ENCODE peak calls at places on chromosomes 1 and 21, in eight cellular contexts. One of them, this sample, is unnamed.
A peak's percentile ranks its signal among the peaks of the same experiment; 100 is the strongest.

GRCh38 chr1:229280037-229280828 is 9.3 kb downstream of the RAB4A start:
- DNase-seq in nephron progenitor cell: no peak
- DNase-seq in mammary epithelial cell: no peak
- DNase-seq in Caco-2: no peak
- DNase-seq in lung: no peak
- DNase-seq in fibroblast of lung: no peak
- DNase-seq in cardiac fibroblast: no peak
- DNase-seq in astrocyte of the cerebellum: no peak
- DNase-seq in this sample: no peak

GRCh38 chr1:181179980-181180964 is 91.8 kb downstream of the IER5 start:
- DNase-seq in Caco-2: no peak
- DNase-seq in lung: no peak
- DNase-seq in fibroblast of lung: peak; percentile 72
- DNase-seq in astrocyte of the cerebellum: no peak
- DNase-seq in nephron progenitor cell: peak; percentile 28
- DNase-seq in cardiac fibroblast: peak; percentile 71
- DNase-seq in mammary epithelial cell: peak; percentile 61
- DNase-seq in this sample: peak; percentile 37

GRCh38 chr1:117591248-117591647 is 14.6 kb upstream of the TENT5C start:
- DNase-seq in nephron progenitor cell: no peak
- DNase-seq in mammary epithelial cell: no peak
- DNase-seq in astrocyte of the cerebellum: no peak
- DNase-seq in fibroblast of lung: no peak
- DNase-seq in lung: peak; percentile 62
- DNase-seq in Caco-2: no peak
- DNase-seq in cardiac fibroblast: no peak
- DNase-seq in this sample: no peak

GRCh38 chr21:45392206-45392971 is 12.6 kb upstream of the COL18A1 start:
- DNase-seq in mammary epithelial cell: no peak
- DNase-seq in fibroblast of lung: no peak
- DNase-seq in nephron progenitor cell: no peak
- DNase-seq in lung: no peak
- DNase-seq in Caco-2: no peak
- DNase-seq in astrocyte of the cerebellum: no peak
- DNase-seq in cardiac fibroblast: no peak
- DNase-seq in this sample: no peak

GRCh38 chr1:211959221-211959620 is 76.1 kb downstream of the INTS7 start:
- DNase-seq in astrocyte of the cerebellum: no peak
- DNase-seq in lung: no peak
- DNase-seq in fibroblast of lung: no peak
- DNase-seq in mammary epithelial cell: no peak
- DNase-seq in cardiac fibroblast: no peak
- DNase-seq in Caco-2: no peak
- DNase-seq in nephron progenitor cell: no peak
- DNase-seq in this sample: no peak

GRCh38 chr1:65177457-65177856 is 29.5 kb downstream of the AK4 start:
- DNase-seq in nephron progenitor cell: no peak
- DNase-seq in fibroblast of lung: peak; percentile 90
- DNase-seq in Caco-2: no peak
- DNase-seq in mammary epithelial cell: peak; percentile 93
- DNase-seq in lung: no peak
- DNase-seq in astrocyte of the cerebellum: peak; percentile 42
- DNase-seq in cardiac fibroblast: peak; percentile 23
- DNase-seq in this sample: no peak

GRCh38 chr1:234645474-234645953 is 35.5 kb upstream of the IRF2BP2 start:
- DNase-seq in lung: no peak
- DNase-seq in nephron progenitor cell: no peak
- DNase-seq in mammary epithelial cell: no peak
- DNase-seq in astrocyte of the cerebellum: no peak
- DNase-seq in fibroblast of lung: no peak
- DNase-seq in cardiac fibroblast: peak; percentile 42
- DNase-seq in Caco-2: no peak
- DNase-seq in this sample: peak; percentile 69

GRCh38 chr1:165688046-165688445 is 10.3 kb downstream of the ALDH9A1 start:
- DNase-seq in mammary epithelial cell: no peak
- DNase-seq in nephron progenitor cell: no peak
- DNase-seq in lung: no peak
- DNase-seq in fibroblast of lung: no peak
- DNase-seq in Caco-2: no peak
- DNase-seq in cardiac fibroblast: no peak
- DNase-seq in astrocyte of the cerebellum: no peak
- DNase-seq in this sample: no peak

GRCh38 chr1:184514447-184514846 is 127.6 kb downstream of the C1orf21 start:
- DNase-seq in Caco-2: no peak
- DNase-seq in mammary epithelial cell: no peak
- DNase-seq in lung: no peak
- DNase-seq in fibroblast of lung: no peak
- DNase-seq in astrocyte of the cerebellum: no peak
- DNase-seq in nephron progenitor cell: no peak
- DNase-seq in cardiac fibroblast: no peak
- DNase-seq in this sample: no peak

GRCh38 chr1:206951318-206952105 is 5.2 kb upstream of the PIGR start:
- DNase-seq in nephron progenitor cell: no peak
- DNase-seq in astrocyte of the cerebellum: no peak
- DNase-seq in lung: no peak
- DNase-seq in fibroblast of lung: no peak
- DNase-seq in mammary epithelial cell: no peak
- DNase-seq in cardiac fibroblast: no peak
- DNase-seq in Caco-2: peak; percentile 64
- DNase-seq in this sample: no peak

GRCh38 chr1:6007318-6008083 is 15.3 kb upstream of the NPHP4 start:
- DNase-seq in Caco-2: no peak
- DNase-seq in astrocyte of the cerebellum: no peak
- DNase-seq in fibroblast of lung: peak; percentile 22
- DNase-seq in mammary epithelial cell: no peak
- DNase-seq in nephron progenitor cell: no peak
- DNase-seq in cardiac fibroblast: peak; percentile 64
- DNase-seq in lung: no peak
- DNase-seq in this sample: no peak

GRCh38 chr1:8721681-8722324 is 95.6 kb downstream of the RERE start:
- DNase-seq in fibroblast of lung: no peak
- DNase-seq in Caco-2: no peak
- DNase-seq in lung: no peak
- DNase-seq in mammary epithelial cell: no peak
- DNase-seq in nephron progenitor cell: no peak
- DNase-seq in cardiac fibroblast: no peak
- DNase-seq in astrocyte of the cerebellum: no peak
- DNase-seq in this sample: no peak

GRCh38 chr1:8716238-8716637 is 101.2 kb downstream of the RERE start:
- DNase-seq in lung: no peak
- DNase-seq in mammary epithelial cell: no peak
- DNase-seq in fibroblast of lung: no peak
- DNase-seq in Caco-2: no peak
- DNase-seq in astrocyte of the cerebellum: no peak
- DNase-seq in cardiac fibroblast: no peak
- DNase-seq in nephron progenitor cell: no peak
- DNase-seq in this sample: no peak

GRCh38 chr1:8717148-8717547 is 100.3 kb downstream of the RERE start:
- DNase-seq in fibroblast of lung: no peak
- DNase-seq in Caco-2: no peak
- DNase-seq in cardiac fibroblast: no peak
- DNase-seq in astrocyte of the cerebellum: no peak
- DNase-seq in lung: no peak
- DNase-seq in nephron progenitor cell: no peak
- DNase-seq in mammary epithelial cell: no peak
- DNase-seq in this sample: no peak

GRCh38 chr1:8720347-8720746 is 97.1 kb downstream of the RERE start:
- DNase-seq in Caco-2: no peak
- DNase-seq in astrocyte of the cerebellum: no peak
- DNase-seq in lung: no peak
- DNase-seq in fibroblast of lung: no peak
- DNase-seq in nephron progenitor cell: no peak
- DNase-seq in cardiac fibroblast: no peak
- DNase-seq in mammary epithelial cell: no peak
- DNase-seq in this sample: no peak

GRCh38 chr1:8718878-8719361 is 98.5 kb downstream of the RERE start:
- DNase-seq in nephron progenitor cell: no peak
- DNase-seq in lung: no peak
- DNase-seq in cardiac fibroblast: no peak
- DNase-seq in astrocyte of the cerebellum: no peak
- DNase-seq in mammary epithelial cell: no peak
- DNase-seq in Caco-2: no peak
- DNase-seq in fibroblast of lung: no peak
- DNase-seq in this sample: no peak
- TF ChIP-seq CTCF in nephron progenitor cell: no peak
- TF ChIP-seq CTCF in lung: no peak
- TF ChIP-seq CTCF in cardiac fibroblast: peak; percentile 29
- TF ChIP-seq CTCF in astrocyte of the cerebellum: peak; percentile 29
- TF ChIP-seq CTCF in mammary epithelial cell: peak; percentile 23
- TF ChIP-seq CTCF in Caco-2: peak; percentile 18
- TF ChIP-seq CTCF in fibroblast of lung: peak; percentile 37
- TF ChIP-seq CTCF in this sample: peak; percentile 33

DNA sequence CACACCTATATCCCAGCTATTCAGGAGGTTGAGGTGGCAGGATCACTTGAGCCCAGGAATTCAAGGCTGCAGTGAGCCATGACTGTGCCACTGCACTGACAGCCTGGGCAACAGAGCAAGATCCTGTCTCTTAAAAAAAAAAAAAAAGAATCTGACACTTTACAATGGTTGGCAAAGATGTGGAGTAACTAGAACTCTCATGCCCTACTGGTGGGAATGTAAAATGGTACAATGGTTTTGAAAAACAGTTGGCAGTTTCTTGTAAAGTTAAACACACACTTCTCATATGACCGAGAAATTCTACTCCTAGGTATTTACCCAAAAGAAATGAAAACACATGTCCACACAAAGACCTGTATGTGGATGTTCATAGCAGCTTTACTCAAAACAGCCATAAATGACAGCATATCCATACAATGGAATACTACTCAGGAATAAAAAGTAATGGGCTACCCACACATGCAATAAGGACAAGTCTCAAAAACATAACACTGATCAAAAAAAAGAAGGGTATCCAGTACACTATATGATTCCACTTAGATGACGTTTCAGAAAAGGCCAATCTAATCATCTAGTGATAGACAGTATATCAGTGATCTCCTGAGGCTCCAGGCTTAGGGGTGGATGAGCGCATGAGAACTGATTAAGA is 58.1 kb downstream of the HLCS start:
- DNase-seq in cardiac fibroblast: peak; percentile 21
- DNase-seq in fibroblast of lung: peak; percentile 27
- DNase-seq in astrocyte of the cerebellum: no peak
- DNase-seq in nephron progenitor cell: no peak
- DNase-seq in Caco-2: no peak
- DNase-seq in mammary epithelial cell: no peak
- DNase-seq in lung: no peak
- DNase-seq in this sample: no peak
- TF ChIP-seq CTCF in cardiac fibroblast: peak; percentile 16
- TF ChIP-seq CTCF in fibroblast of lung: peak; percentile 28
- TF ChIP-seq CTCF in astrocyte of the cerebellum: no peak
- TF ChIP-seq CTCF in nephron progenitor cell: no peak
- TF ChIP-seq CTCF in Caco-2: no peak
- TF ChIP-seq CTCF in mammary epithelial cell: peak; percentile 14
- TF ChIP-seq CTCF in lung: no peak
- TF ChIP-seq CTCF in this sample: peak; percentile 6

GRCh38 chr1:158021721-158022120 is 28.3 kb downstream of the KIRREL1 start:
- DNase-seq in lung: no peak
- DNase-seq in mammary epithelial cell: no peak
- DNase-seq in fibroblast of lung: no peak
- DNase-seq in nephron progenitor cell: no peak
- DNase-seq in Caco-2: no peak
- DNase-seq in astrocyte of the cerebellum: no peak
- DNase-seq in cardiac fibroblast: no peak
- DNase-seq in this sample: no peak

GRCh38 chr1:158016651-158017335 is 23.3 kb downstream of the KIRREL1 start:
- DNase-seq in fibroblast of lung: no peak
- DNase-seq in cardiac fibroblast: no peak
- DNase-seq in nephron progenitor cell: no peak
- DNase-seq in Caco-2: no peak
- DNase-seq in lung: no peak
- DNase-seq in mammary epithelial cell: peak; percentile 75
- DNase-seq in astrocyte of the cerebellum: no peak
- DNase-seq in this sample: no peak

GRCh38 chr1:158017800-158018595 is 24.6 kb downstream of the KIRREL1 start:
- DNase-seq in nephron progenitor cell: no peak
- DNase-seq in lung: no peak
- DNase-seq in cardiac fibroblast: peak; percentile 54
- DNase-seq in mammary epithelial cell: no peak
- DNase-seq in fibroblast of lung: peak; percentile 66
- DNase-seq in astrocyte of the cerebellum: no peak
- DNase-seq in Caco-2: no peak
- DNase-seq in this sample: no peak

GRCh38 chr1:158020877-158021630 is 27.6 kb downstream of the KIRREL1 start:
- DNase-seq in nephron progenitor cell: no peak
- DNase-seq in Caco-2: no peak
- DNase-seq in lung: no peak
- DNase-seq in fibroblast of lung: peak; percentile 80
- DNase-seq in cardiac fibroblast: peak; percentile 39
- DNase-seq in astrocyte of the cerebellum: no peak
- DNase-seq in mammary epithelial cell: no peak
- DNase-seq in this sample: no peak

DNA sequence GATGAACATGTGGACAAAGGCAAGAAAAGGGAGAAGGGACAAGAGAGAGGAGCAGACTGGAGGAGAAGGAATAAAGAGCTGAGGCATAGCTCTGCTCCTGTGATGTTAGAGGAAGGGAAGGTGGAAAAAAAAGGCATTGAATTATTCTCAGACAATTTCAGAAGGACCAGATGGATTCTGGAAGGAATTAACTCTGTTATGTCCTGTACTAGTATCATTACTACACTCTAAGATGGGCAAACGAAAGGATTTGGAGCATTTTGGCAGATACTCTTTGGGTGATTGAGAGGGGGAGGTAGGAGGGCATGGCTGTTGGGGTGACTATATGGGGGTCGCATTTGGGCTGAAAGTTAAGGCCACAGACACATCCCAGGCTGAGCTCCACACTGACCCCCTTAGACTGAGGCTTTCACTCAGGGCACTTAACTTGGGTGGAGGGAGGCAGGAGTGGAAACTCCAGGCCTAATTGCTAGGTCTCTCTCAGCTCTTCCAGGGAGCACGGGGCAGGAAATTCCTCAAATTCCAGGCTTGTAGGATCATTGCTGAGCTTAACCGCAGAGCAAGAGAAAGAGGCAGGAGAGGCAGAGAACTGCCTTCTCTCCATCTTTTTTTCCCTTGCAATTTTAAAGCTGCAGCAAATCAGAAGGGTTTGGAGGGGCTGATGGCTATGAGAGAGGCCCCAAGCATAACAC is 25.9 kb downstream of the KIRREL1 start:
- DNase-seq in astrocyte of the cerebellum: peak; percentile 90
- DNase-seq in mammary epithelial cell: peak; percentile 87
- DNase-seq in lung: peak; percentile 67
- DNase-seq in fibroblast of lung: peak; percentile 98
- DNase-seq in nephron progenitor cell: peak; percentile 52
- DNase-seq in Caco-2: peak; percentile 63
- DNase-seq in cardiac fibroblast: peak; percentile 93
- DNase-seq in this sample: peak; percentile 77
- TF ChIP-seq CTCF in astrocyte of the cerebellum: no peak
- TF ChIP-seq CTCF in mammary epithelial cell: no peak
- TF ChIP-seq CTCF in lung: no peak
- TF ChIP-seq CTCF in fibroblast of lung: no peak
- TF ChIP-seq CTCF in nephron progenitor cell: no peak
- TF ChIP-seq CTCF in Caco-2: no peak
- TF ChIP-seq CTCF in cardiac fibroblast: no peak
- TF ChIP-seq CTCF in this sample: no peak

DNA sequence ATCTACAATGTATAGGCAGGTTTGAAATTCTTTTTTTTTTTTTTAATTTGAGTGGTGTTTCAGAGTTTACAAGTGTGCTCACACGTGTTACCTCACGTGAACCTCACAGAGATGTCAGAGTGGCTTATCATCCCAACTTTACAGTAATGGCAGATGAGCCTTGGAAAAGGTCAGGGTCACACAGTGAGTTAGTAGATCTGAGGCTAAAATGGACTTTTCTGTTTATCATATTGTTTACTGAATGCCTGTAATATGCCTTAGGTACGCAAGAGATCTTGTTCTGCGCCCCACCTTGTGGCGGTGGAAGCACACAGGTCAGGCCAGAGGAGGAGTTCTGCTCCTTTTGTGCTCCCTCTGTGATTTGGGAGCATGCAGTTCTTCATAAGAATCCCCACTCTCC is 80.0 kb downstream of the DYRK1A start:
- DNase-seq in cardiac fibroblast: no peak
- DNase-seq in fibroblast of lung: no peak
- DNase-seq in lung: no peak
- DNase-seq in mammary epithelial cell: no peak
- DNase-seq in nephron progenitor cell: no peak
- DNase-seq in astrocyte of the cerebellum: no peak
- DNase-seq in Caco-2: no peak
- DNase-seq in this sample: no peak
- TF ChIP-seq CTCF in cardiac fibroblast: no peak
- TF ChIP-seq CTCF in fibroblast of lung: no peak
- TF ChIP-seq CTCF in lung: no peak
- TF ChIP-seq CTCF in mammary epithelial cell: peak; percentile 12
- TF ChIP-seq CTCF in nephron progenitor cell: no peak
- TF ChIP-seq CTCF in astrocyte of the cerebellum: peak; percentile 3
- TF ChIP-seq CTCF in Caco-2: no peak
- TF ChIP-seq CTCF in this sample: no peak

This sample was measured in AG09319.